ENCODE peak calls at places on chromosomes 4 and X, in nine cellular contexts. R is tibial artery; T is Right ventricle myocardium superior; F is mucosa of descending colon; Y is progenitor cell of endocrine pancreas; A is germinal center; E is MV-4-11; X is lower leg skin; Z is stimulated activated CD8-positive, alpha-beta memory T cell treated with anti-CD3 and anti-CD28 coated beads, Interleukin-7, amount 100 ng/mL, for 1 hour. H is an unnamed sample.
A peak's percentile ranks its signal among the peaks of the same experiment; 100 is the strongest.

GRCh38 chrX:39616098-39616729 is 481.5 kb downstream of the BCOR start:
- DNase-seq in E (peak; percentile 8), R (no peak), X (no peak), A (peak; percentile 15), Z (no peak), F (no peak), Y (no peak), T (no peak), H (no peak)

GRCh38 chr4:74005528-74005927 is 7.1 kb upstream of the CXCL5 start:
- DNase-seq in T (no peak), F (no peak), X (no peak), A (no peak), Z (no peak), Y (no peak), R (no peak), E (no peak), H (no peak)

GRCh38 chr4:77040265-77040664 is 35.5 kb downstream of the CCNI start:
- DNase-seq in Z (no peak), A (no peak), R (no peak), E (no peak), Y (no peak), X (no peak), F (no peak), T (no peak), H (no peak)

GRCh38 chrX:153397256-153397960 is 3.7 kb downstream of the PNMA6E start:
- DNase-seq in Y (no peak), X (no peak), E (no peak), R (no peak), T (no peak), F (no peak), A (no peak), Z (no peak), H (peak; percentile 17)

GRCh38 chr4:119314356-119314755 is 7.6 kb downstream of the FABP2 start:
- DNase-seq in A (no peak), E (peak; percentile 36), R (no peak), Y (no peak), Z (no peak), X (no peak), T (no peak), F (peak; percentile 67), H (peak; percentile 78)

GRCh38 chr4:25863347-25863784 is 578 bp upstream of the SEL1L3 start:
- DNase-seq in E (no peak), F (peak; percentile 88), Y (peak; percentile 56), Z (no peak), X (no peak), A (peak; percentile 45), T (no peak), R (no peak), H (peak; percentile 63)

GRCh38 chrX:85622635-85623034 is 243.2 kb upstream of the POF1B start:
- DNase-seq in F (no peak), Z (no peak), E (no peak), A (no peak), X (no peak), T (no peak), R (no peak), Y (no peak), H (no peak)

GRCh38 chrX:10617964-10618342 is 2.4 kb downstream of the MID1 start:
- DNase-seq in T (no peak), X (peak; percentile 14), F (peak; percentile 35), E (no peak), A (no peak), R (no peak), Z (no peak), Y (no peak), H (no peak)

GRCh38 chrX:84710611-84711010 is 208.4 kb upstream of the HDX start:
- DNase-seq in A (no peak), Z (no peak), E (no peak), T (no peak), Y (no peak), R (no peak), F (no peak), X (no peak), H (peak; percentile 29)

GRCh38 chr4:150656882-150657281 is 74.9 kb downstream of the MAB21L2 start:
- DNase-seq in T (no peak), Y (no peak), A (no peak), R (no peak), E (peak; percentile 65), F (no peak), X (no peak), Z (no peak), H (no peak)

GRCh38 chr4:11719879-11720278 is 291.2 kb upstream of the HS3ST1 start:
- DNase-seq in R (no peak), E (no peak), Z (no peak), F (peak; percentile 40), A (no peak), T (peak; percentile 42), X (no peak), Y (no peak), H (no peak)

GRCh38 chr4:7761720-7762119 is 177.9 kb downstream of the AFAP1 start:
- DNase-seq in E (peak; percentile 13), Y (peak; percentile 49), X (peak; percentile 54), Z (peak; percentile 11), F (peak; percentile 74), T (peak; percentile 89), R (peak; percentile 89), A (peak; percentile 56), H (peak; percentile 71)

GRCh38 chr4:1364217-1364616 is 17.2 kb downstream of the UVSSA start:
- DNase-seq in A (no peak), Y (no peak), R (no peak), E (no peak), Z (no peak), F (no peak), X (no peak), T (no peak), H (no peak)

GRCh38 chr4:15504041-15504440 is 34.4 kb downstream of the CC2D2A start:
- DNase-seq in Z (no peak), A (no peak), X (no peak), T (no peak), E (no peak), R (no peak), Y (no peak), F (no peak), H (no peak)

GRCh38 chr4:85368240-85368639 is 106.7 kb upstream of the ARHGAP24 start:
- DNase-seq in E (no peak), A (no peak), F (no peak), X (no peak), R (no peak), T (no peak), Y (no peak), Z (no peak), H (no peak)

GRCh38 chrX:56796641-56797395 is 67.8 kb downstream of the NBDY start:
- DNase-seq in A (no peak), F (no peak), X (no peak), T (no peak), Y (no peak), E (no peak), Z (no peak), R (no peak), H (no peak)

GRCh38 chr4:79949186-79949585 is 123.8 kb downstream of the ANTXR2 start:
- DNase-seq in A (no peak), X (no peak), R (no peak), Z (no peak), E (no peak), T (no peak), F (no peak), Y (no peak), H (no peak)

GRCh38 chr4:187227907-187228699 is 504.4 kb upstream of the FAT1 start:
- DNase-seq in A (no peak), F (no peak), X (no peak), Y (no peak), Z (no peak), E (no peak), R (no peak), T (no peak), H (no peak)

GRCh38 chrX:153560000-153560399 is 38.9 kb downstream of the CCNQ start:
- DNase-seq in Z (no peak), F (no peak), E (peak; percentile 77), T (peak; percentile 58), X (no peak), Y (no peak), R (no peak), A (no peak), H (no peak)

GRCh38 chrX:38654302-38654701 is 93.0 kb downstream of the TSPAN7 start:
- DNase-seq in E (peak; percentile 4), R (no peak), Z (no peak), F (no peak), T (no peak), A (no peak), X (no peak), Y (no peak), H (peak; percentile 66)

GRCh38 chr4:83114576-83114975 is at the start of gene PLAC8:
- DNase-seq in X (no peak), F (peak; percentile 79), Y (no peak), E (peak; percentile 91), R (no peak), Z (no peak), A (no peak), T (no peak), H (no peak)

GRCh38 chr4:89410687-89411086 is 103.1 kb upstream of the GPRIN3 start:
- DNase-seq in X (no peak), F (no peak), Y (no peak), T (no peak), A (no peak), Z (no peak), E (no peak), R (no peak), H (no peak)

GRCh38 chr4:24169956-24170355 is 280.1 kb upstream of the PPARGC1A start:
- DNase-seq in Z (no peak), E (no peak), Y (no peak), X (no peak), A (no peak), T (no peak), F (no peak), R (no peak), H (no peak)

GRCh38 chr4:109046549-109047171 is 255.8 kb downstream of the COL25A1 start:
- DNase-seq in F (no peak), Y (no peak), T (no peak), R (no peak), A (no peak), Z (no peak), X (no peak), E (peak; percentile 79), H (no peak)

GRCh38 chrX:1928805-1929204 is 313.9 kb downstream of the ASMT start:
- DNase-seq in E (no peak), F (no peak), X (no peak), Z (no peak), R (no peak), T (no peak), A (no peak), Y (no peak), H (no peak)

GRCh38 chrX:118552501-118552900 is 56.9 kb downstream of the DOCK11 start:
- DNase-seq in A (no peak), Z (no peak), E (peak; percentile 46), Y (no peak), F (no peak), T (peak; percentile 39), R (no peak), X (peak; percentile 26), H (no peak)

GRCh38 chr4:121526509-121526908 is 145.7 kb upstream of the QRFPR start:
- DNase-seq in T (no peak), X (no peak), A (no peak), E (no peak), F (no peak), R (no peak), Z (no peak), Y (no peak), H (no peak)

GRCh38 chr4:8613421-8614364 is 21.1 kb downstream of the CPZ start:
- DNase-seq in E (no peak), F (no peak), Z (no peak), R (peak; percentile 60), Y (no peak), A (no peak), T (peak; percentile 29), X (no peak), H (no peak)

GRCh38 chrX:107672955-107673378 is 44.7 kb downstream of the PRPS1 start:
- DNase-seq in A (peak; percentile 47), Y (peak; percentile 19), F (peak; percentile 81), X (peak; percentile 75), T (peak; percentile 80), E (peak; percentile 33), R (peak; percentile 92), Z (peak; percentile 39), H (peak; percentile 93)

GRCh38 chr4:13539047-13539720 is 5.1 kb downstream of the NKX3-2 start:
- DNase-seq in T (no peak), X (no peak), E (no peak), R (no peak), Y (no peak), F (no peak), A (no peak), Z (no peak), H (no peak)

GRCh38 chrX:58051346-58051745 is 141.1 kb upstream of the ZXDA start:
- DNase-seq in E (no peak), T (no peak), R (no peak), Z (no peak), X (no peak), Y (no peak), F (no peak), A (no peak), H (no peak)

H was measured in Karpas-422.